ENCODE peak calls at places on chromosome 15, in seven cellular contexts. N is fibroblast of pulmonary artery, Q is pancreas, X is GM10248, W is AG04450, H is GM13976, A is astrocyte of the spinal cord. Z is an unnamed sample.

GRCh38 chr15:80834402-80834801 is 55.2 kb downstream of the CEMIP start:
- DNase-seq in W (no peak), H (no peak), A (no peak), N (no peak), Q (no peak), X (no peak), Z (no peak)

GRCh38 chr15:82184355-82184754 is 78.2 kb downstream of the EFL1 start:
- DNase-seq in Q (no peak), A (no peak), W (no peak), N (no peak), H (no peak), X (no peak), Z (no peak)

GRCh38 chr15:78620839-78621421 is at the start of gene CHRNA3:
- DNase-seq in W (no peak), Q (no peak), H (no peak), A (no peak), X (no peak), N (no peak), Z (no peak)

GRCh38 chr15:34644061-34644460 is 60.6 kb upstream of the GOLGA8B start:
- DNase-seq in X (no peak), N (peak), Q (no peak), A (peak), W (peak), H (no peak), Z (no peak)

GRCh38 chr15:28995193-28995592 is 109.4 kb downstream of the APBA2 start:
- DNase-seq in H (no peak), W (no peak), Q (no peak), A (no peak), X (no peak), N (no peak), Z (no peak)

GRCh38 chr15:36887214-36888017 is 212.9 kb downstream of the MEIS2 start:
- DNase-seq in N (peak), W (no peak), X (no peak), A (no peak), H (no peak), Q (no peak), Z (peak)

GRCh38 chr15:100918690-100919480 is at the start of gene LRRK1:
- DNase-seq in X (peak), A (peak), Q (peak), H (peak), W (no peak), N (peak), Z (peak)

GRCh38 chr15:71195242-71195641 is 80.0 kb downstream of the THSD4 start:
- DNase-seq in H (no peak), A (no peak), W (no peak), Q (no peak), N (peak), X (no peak), Z (no peak)

GRCh38 chr15:65086680-65087111 is 10.2 kb downstream of the KBTBD13 start:
- DNase-seq in A (no peak), Q (no peak), H (no peak), W (no peak), N (no peak), X (no peak), Z (no peak)

GRCh38 chr15:84821501-84822021 is 4.4 kb downstream of the ALPK3 start:
- DNase-seq in X (no peak), W (no peak), H (no peak), Q (no peak), N (peak), A (no peak), Z (no peak)

GRCh38 chr15:57635300-57635944 is 43.7 kb downstream of the MYZAP start:
- DNase-seq in H (no peak), N (no peak), A (no peak), W (no peak), Q (peak), X (no peak), Z (no peak)

GRCh38 chr15:77031376-77032050 is 36.6 kb downstream of the PSTPIP1 start:
- DNase-seq in X (peak), H (peak), A (peak), W (no peak), N (no peak), Q (peak), Z (peak)

GRCh38 chr15:44246521-44247268 is 41.8 kb upstream of the GOLM2 start:
- DNase-seq in A (no peak), W (no peak), X (no peak), H (no peak), Q (no peak), N (no peak), Z (no peak)

GRCh38 chr15:67124911-67125588 is 59.6 kb downstream of the SMAD3 start:
- DNase-seq in X (no peak), N (no peak), H (no peak), A (no peak), Q (no peak), W (no peak), Z (no peak)

GRCh38 chr15:74830868-74831267 is 4.4 kb downstream of the CPLX3 start:
- DNase-seq in N (no peak), A (no peak), X (no peak), H (no peak), W (no peak), Q (no peak), Z (no peak)

GRCh38 chr15:66936115-66936863 is 129.1 kb upstream of the SMAD3 start:
- DNase-seq in X (no peak), N (peak), Q (no peak), A (peak), H (no peak), W (peak), Z (no peak)

GRCh38 chr15:91478717-91479191 is 374.8 kb upstream of the SLCO3A1 start:
- DNase-seq in Q (no peak), A (no peak), N (no peak), W (no peak), X (no peak), H (no peak), Z (no peak)

GRCh38 chr15:95979286-95979685 is 351.2 kb upstream of the NR2F2 start:
- DNase-seq in N (no peak), H (no peak), W (no peak), X (no peak), Q (no peak), A (no peak), Z (no peak)

GRCh38 chr15:74653426-74654082 is 37.9 kb downstream of the CLK3 start:
- DNase-seq in A (peak), N (peak), W (no peak), H (no peak), Q (no peak), X (no peak), Z (peak)

GRCh38 chr15:37877851-37878577 is 56.4 kb upstream of the TMCO5A start:
- DNase-seq in Q (no peak), H (no peak), W (peak), N (peak), X (no peak), A (peak), Z (no peak)

GRCh38 chr15:86079491-86080266 is at the start of gene AGBL1:
- DNase-seq in Q (no peak), X (no peak), H (no peak), W (no peak), N (no peak), A (no peak), Z (no peak)

GRCh38 chr15:42363487-42363886 is 4.2 kb downstream of the CAPN3 start:
- DNase-seq in W (no peak), X (no peak), H (no peak), N (no peak), A (no peak), Q (no peak), Z (no peak)

GRCh38 chr15:64137226-64137833 is 14.2 kb upstream of the SNX22 start:
- DNase-seq in N (no peak), A (no peak), X (no peak), Q (no peak), W (no peak), H (no peak), Z (peak)

GRCh38 chr15:41603941-41604660 is 45.1 kb downstream of the TYRO3 start:
- DNase-seq in H (peak), X (peak), A (peak), W (no peak), N (peak), Q (peak), Z (peak)

GRCh38 chr15:65100427-65100826 is 14.6 kb downstream of the UBAP1L start:
- DNase-seq in N (no peak), A (no peak), H (no peak), Q (no peak), W (no peak), X (no peak), Z (no peak)

GRCh38 chr15:33963831-33964664 is 4.2 kb upstream of the CHRM5 start:
- DNase-seq in W (no peak), H (peak), N (peak), A (peak), Q (no peak), X (peak), Z (peak)

GRCh38 chr15:53558384-53558783 is 201.1 kb downstream of the WDR72 start:
- DNase-seq in X (no peak), H (no peak), Q (no peak), A (no peak), W (no peak), N (no peak), Z (no peak)

GRCh38 chr15:47194718-47195117 is 522.6 kb upstream of the SEMA6D start:
- DNase-seq in N (peak), W (peak), X (no peak), H (no peak), Q (no peak), A (peak), Z (peak)

GRCh38 chr15:95247068-95247984 is 1016.0 kb downstream of the MCTP2 start:
- DNase-seq in H (no peak), N (peak), X (no peak), A (peak), Q (no peak), W (peak), Z (no peak)

GRCh38 chr15:83276661-83277060 is 7.8 kb downstream of the BNC1 start:
- DNase-seq in N (no peak), Q (no peak), W (no peak), H (no peak), A (peak), X (no peak), Z (no peak)

GRCh38 chr15:80526556-80527340 is 122.6 kb downstream of the ARNT2 start:
- DNase-seq in W (no peak), N (peak), A (peak), Q (no peak), H (no peak), X (no peak), Z (no peak)

GRCh38 chr15:43067717-43068461 is 37.9 kb downstream of the UBR1 start:
- DNase-seq in H (peak), X (peak), W (no peak), N (peak), A (peak), Q (no peak), Z (peak)

GRCh38 chr15:76936671-76937070 is 5.1 kb downstream of the RCN2 start:
- DNase-seq in N (peak), H (no peak), A (no peak), Q (no peak), W (no peak), X (no peak), Z (no peak)

GRCh38 chr15:63146684-63147083 is 10.6 kb downstream of the RPS27L start:
- DNase-seq in X (no peak), H (no peak), Q (no peak), W (no peak), A (peak), N (peak), Z (no peak)

GRCh38 chr15:77747175-77748077 is 114.7 kb upstream of the LINGO1 start:
- DNase-seq in Q (no peak), N (no peak), H (no peak), W (no peak), A (no peak), X (no peak), Z (no peak)

GRCh38 chr15:44194397-44195150 is 497 bp downstream of the FRMD5 start:
- DNase-seq in Q (peak), X (peak), A (peak), H (no peak), N (peak), W (peak), Z (peak)

GRCh38 chr15:27846722-27847420 is 252.2 kb downstream of the OCA2 start:
- DNase-seq in H (peak), W (no peak), N (no peak), Q (no peak), A (no peak), X (no peak), Z (no peak)

GRCh38 chr15:27843146-27843545 is 256.0 kb downstream of the OCA2 start:
- DNase-seq in H (peak), A (no peak), N (no peak), W (no peak), Q (no peak), X (no peak), Z (no peak)

GRCh38 chr15:27845535-27846369 is 253.4 kb downstream of the OCA2 start:
- DNase-seq in X (no peak), W (no peak), Q (no peak), H (peak), A (no peak), N (no peak), Z (no peak)

GRCh38 chr15:27842526-27842925 is 256.6 kb downstream of the OCA2 start:
- DNase-seq in A (no peak), X (no peak), N (no peak), W (no peak), H (no peak), Q (no peak), Z (no peak)

GRCh38 chr15:27844018-27844666 is 255.0 kb downstream of the OCA2 start:
- DNase-seq in H (peak), Q (no peak), X (no peak), N (peak), W (peak), A (peak), Z (no peak)
- TF ChIP-seq CTCF in H (no peak), Q (no peak), X (no peak), N (no peak), W (no peak), A (peak), Z (no peak)

GRCh38 chr15:31367730-31368344 is 41.2 kb downstream of the KLF13 start:
- DNase-seq in Q (no peak), H (no peak), N (no peak), X (no peak), W (no peak), A (no peak), Z (peak)

GRCh38 chr15:31365655-31366127 is 39.1 kb downstream of the KLF13 start:
- DNase-seq in W (peak), H (peak), N (peak), A (peak), X (peak), Q (peak), Z (peak)

GRCh38 chr15:31366169-31366734 is 39.6 kb downstream of the KLF13 start:
- DNase-seq in Q (peak), H (no peak), A (no peak), N (peak), W (no peak), X (no peak), Z (no peak)

GRCh38 chr15:31365032-31365654 is 38.5 kb downstream of the KLF13 start:
- DNase-seq in X (no peak), A (no peak), Q (no peak), W (no peak), H (no peak), N (no peak), Z (no peak)

GRCh38 chr15:31367021-31367729 is 40.5 kb downstream of the KLF13 start:
- DNase-seq in Q (no peak), H (no peak), N (no peak), W (no peak), A (no peak), X (no peak), Z (no peak)
- TF ChIP-seq CTCF in Q (no peak), H (no peak), N (no peak), W (no peak), A (no peak), X (no peak), Z (no peak)

GRCh38 chr15:69032006-69032405 is 17.5 kb downstream of the NOX5 start:
- DNase-seq in A (no peak), N (no peak), H (no peak), W (no peak), X (no peak), Q (no peak), Z (no peak)

GRCh38 chr15:69031013-69032001 is 16.8 kb downstream of the NOX5 start:
- DNase-seq in Q (peak), N (peak), X (peak), W (no peak), H (peak), A (peak), Z (peak)

GRCh38 chr15:69025320-69025719 is 10.8 kb downstream of the NOX5 start:
- DNase-seq in N (no peak), H (no peak), W (no peak), A (no peak), X (no peak), Q (no peak), Z (no peak)

GRCh38 chr15:69026355-69026754 is 11.9 kb downstream of the NOX5 start:
- DNase-seq in Q (no peak), W (no peak), H (no peak), N (no peak), X (no peak), A (no peak), Z (no peak)

GRCh38 chr15:69027976-69028518 is 13.6 kb downstream of the NOX5 start:
- DNase-seq in W (no peak), X (no peak), H (no peak), N (no peak), A (no peak), Q (no peak), Z (no peak)
- TF ChIP-seq CTCF in W (no peak), X (no peak), H (no peak), N (no peak), A (no peak), Q (no peak), Z (no peak)

GRCh38 chr15:49212897-49213296 is 42.9 kb downstream of the GALK2 start:
- DNase-seq in Q (no peak), A (no peak), W (no peak), X (no peak), N (no peak), H (no peak), Z (no peak)

DNA sequence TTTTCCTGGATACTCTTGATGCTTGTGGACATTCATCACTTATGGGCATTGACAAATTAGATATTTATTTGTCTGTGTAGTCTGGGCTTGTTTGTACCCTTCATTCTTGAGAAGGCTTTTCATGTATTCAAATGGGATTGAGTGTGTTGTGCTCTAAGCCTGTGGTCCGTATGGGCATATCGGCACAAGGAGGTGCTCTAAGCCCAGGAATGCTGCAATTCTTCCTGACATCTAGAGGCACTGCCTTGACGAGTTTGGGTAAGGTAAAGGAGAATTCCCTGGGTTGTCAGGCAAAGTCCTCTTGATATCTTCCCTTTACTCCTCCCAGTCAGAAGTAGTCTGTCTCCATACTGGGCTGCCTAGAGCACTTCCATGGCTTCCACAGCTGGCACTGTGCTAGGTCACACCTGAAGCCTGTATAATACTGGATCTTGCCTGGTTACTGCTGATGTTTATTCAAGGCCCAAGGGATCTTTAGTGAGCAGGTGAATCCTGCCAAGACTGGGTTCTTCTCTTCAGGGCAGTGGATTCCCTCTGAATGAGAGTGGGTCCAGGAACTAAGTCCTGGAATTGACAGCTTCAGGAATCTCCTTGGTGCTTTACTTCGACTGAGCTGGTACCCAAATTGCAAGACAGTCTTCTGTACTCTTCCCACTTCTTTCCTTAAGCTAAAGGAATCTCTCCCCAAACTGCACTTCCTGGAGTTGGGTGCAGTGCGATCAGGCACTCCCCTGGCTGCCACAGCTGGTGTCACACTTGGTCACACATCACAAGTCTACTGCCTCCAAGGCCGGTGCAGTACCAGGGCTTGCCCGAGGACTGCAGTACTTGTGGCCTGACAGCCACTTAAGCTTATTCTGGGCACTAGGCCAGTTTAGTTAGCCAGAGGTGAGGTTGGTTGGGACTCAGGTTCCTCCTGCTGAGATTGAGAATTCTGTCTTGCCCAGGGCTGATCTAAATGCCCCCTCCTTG is 46.0 kb downstream of the GALK2 start:
- DNase-seq in W (no peak), H (peak), N (no peak), Q (peak), X (peak), A (no peak), Z (peak)
- TF ChIP-seq CTCF in W (no peak), H (peak), N (no peak), Q (no peak), X (no peak), A (no peak), Z (peak)

DNA sequence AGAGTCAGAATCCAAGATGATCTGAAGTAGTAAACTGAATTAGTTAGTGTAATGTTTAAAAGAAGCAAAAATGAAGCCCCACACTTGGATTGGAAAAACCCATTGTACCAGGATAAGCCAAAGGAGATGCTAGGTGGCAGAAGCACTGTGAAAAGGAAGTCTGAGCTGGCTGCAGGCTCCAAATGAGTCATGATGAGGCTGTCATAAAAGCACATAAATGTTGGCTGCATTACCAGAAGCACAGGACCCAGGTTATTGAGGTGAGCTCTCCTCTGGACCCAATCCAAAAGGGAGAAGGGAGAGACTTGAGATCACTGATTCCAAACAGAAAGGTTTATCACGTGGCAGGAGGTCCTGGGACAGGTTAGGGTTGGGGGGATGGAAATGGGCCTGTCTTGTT is 3.2 kb upstream of the ACAN start:
- DNase-seq in X (no peak), A (peak), W (no peak), N (peak), Q (no peak), H (no peak), Z (no peak)
- TF ChIP-seq CTCF in X (no peak), A (no peak), W (no peak), N (no peak), Q (no peak), H (no peak), Z (no peak)

DNA sequence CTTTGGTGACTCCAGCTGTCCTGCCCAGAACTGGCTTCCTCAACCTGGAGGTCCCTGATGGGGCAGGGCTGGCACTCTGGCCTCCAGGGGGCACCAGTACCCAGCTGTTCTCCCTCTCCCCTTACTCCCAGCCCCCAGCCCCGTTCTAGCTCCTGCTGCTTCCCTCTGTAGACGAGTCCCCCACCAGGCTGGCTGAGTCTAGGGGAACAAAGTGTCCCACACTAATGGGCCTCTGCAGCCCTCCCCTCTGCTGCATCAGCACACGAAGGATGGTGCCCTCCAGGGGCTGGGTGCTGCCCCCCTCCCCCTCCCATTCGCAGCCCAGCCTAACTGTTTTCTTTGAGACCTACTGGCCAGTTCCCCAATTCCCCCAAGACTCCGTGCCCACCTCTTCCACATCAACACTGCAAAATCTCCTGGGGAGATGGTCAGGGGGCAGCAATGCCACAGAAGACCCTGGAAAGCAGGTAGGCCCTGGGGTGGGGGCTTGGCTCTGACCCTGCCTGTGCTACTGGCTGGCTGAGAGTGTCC is 4.2 kb downstream of the RHCG start:
- DNase-seq in X (peak), H (no peak), N (no peak), W (no peak), Q (no peak), A (no peak), Z (no peak)
- TF ChIP-seq CTCF in X (peak), H (peak), N (peak), W (peak), Q (no peak), A (peak), Z (peak)